ENCODE peak calls at places on chromosomes 13 and 19, in seven cellular contexts. X, C, B, A, V, L and E are unnamed samples.

GRCh38 chr13:88246239-88246638 is 575.1 kb downstream of the SLITRK5 start:
- DNase-seq in X (no peak), C (no peak), B (no peak), A (no peak), V (no peak), L (no peak), E (no peak)

GRCh38 chr13:35672611-35673010 is 196.1 kb upstream of the MAB21L1 start:
- DNase-seq in X (no peak), C (no peak), B (no peak), A (no peak), V (no peak), L (no peak), E (no peak)

GRCh38 chr13:85080726-85081125 is 718.5 kb downstream of the SLITRK6 start:
- DNase-seq in X (no peak), C (no peak), B (no peak), A (no peak), V (no peak), L (no peak), E (no peak)

GRCh38 chr13:112957295-112957677 is 11.7 kb upstream of the MCF2L start:
- DNase-seq in X (no peak), C (no peak), B (no peak), A (no peak), V (no peak), L (no peak), E (no peak)

GRCh38 chr13:61536443-61536842 is 120.8 kb upstream of the PCDH20 start:
- DNase-seq in X (no peak), C (no peak), B (no peak), A (no peak), V (no peak), L (no peak), E (no peak)

GRCh38 chr19:13718733-13719132 is 45.6 kb upstream of the MRI1 start:
- DNase-seq in X (no peak), C (no peak), B (peak; percentile 67), A (peak; percentile 34), V (no peak), L (peak; percentile 34), E (peak; percentile 56)

GRCh38 chr13:31361673-31362072 is 161.9 kb downstream of the B3GLCT start:
- DNase-seq in X (no peak), C (no peak), B (no peak), A (no peak), V (no peak), L (no peak), E (no peak)

GRCh38 chr13:108700421-108701170 is 71.2 kb downstream of the MYO16 start:
- DNase-seq in X (no peak), C (no peak), B (no peak), A (no peak), V (no peak), L (no peak), E (no peak)

GRCh38 chr13:95275322-95276118 is 25.7 kb downstream of the ABCC4 start:
- DNase-seq in X (no peak), C (no peak), B (no peak), A (no peak), V (no peak), L (no peak), E (no peak)

GRCh38 chr13:43830481-43830873 is 43.7 kb upstream of the ENOX1 start:
- DNase-seq in X (no peak), C (no peak), B (no peak), A (no peak), V (no peak), L (peak; percentile 82), E (no peak)